ENCODE peak calls at places on chromosomes 3 and 15, in five cellular contexts. X, T, Y, Q and N are unnamed samples.

GRCh38 chr3:18126772-18127171 is 298.4 kb downstream of the SATB1 start:
- DNase-seq in X (no peak), T (no peak), Y (no peak), Q (no peak), N (no peak)

GRCh38 chr3:146165370-146165769 is 4.4 kb upstream of the PLOD2 start:
- DNase-seq in X (no peak), T (no peak), Y (no peak), Q (no peak), N (no peak)

GRCh38 chr3:143771258-143771657 is 77.0 kb downstream of the SLC9A9 start:
- DNase-seq in X (no peak), T (no peak), Y (no peak), Q (no peak), N (no peak)

GRCh38 chr3:175107231-175107630 is 248.1 kb downstream of the NAALADL2 start:
- DNase-seq in X (no peak), T (no peak), Y (no peak), Q (no peak), N (no peak)

GRCh38 chr3:158703566-158703965 is 28.7 kb downstream of the RARRES1 start:
- DNase-seq in X (no peak), T (no peak), Y (no peak), Q (no peak), N (no peak)

GRCh38 chr3:123623346-123623880 is 38.6 kb upstream of the HACD2 start:
- DNase-seq in X (no peak), T (no peak), Y (no peak), Q (no peak), N (no peak)

GRCh38 chr3:73069775-73070444 is 8.5 kb downstream of the EBLN2 start:
- DNase-seq in X (no peak), T (no peak), Y (no peak), Q (no peak), N (no peak)

GRCh38 chr3:4746241-4746958 is 232.8 kb upstream of the BHLHE40 start:
- DNase-seq in X (no peak), T (no peak), Y (no peak), Q (no peak), N (no peak)

GRCh38 chr15:89662893-89663673 is 7.8 kb upstream of the KIF7 start:
- DNase-seq in X (no peak), T (peak; percentile 36), Y (peak; percentile 32), Q (no peak), N (peak; percentile 21)

GRCh38 chr15:67010898-67011619 is 54.3 kb upstream of the SMAD3 start:
- DNase-seq in X (no peak), T (no peak), Y (no peak), Q (no peak), N (no peak)

GRCh38 chr15:56168394-56168793 is 75.3 kb downstream of the RFX7 start:
- DNase-seq in X (no peak), T (no peak), Y (no peak), Q (no peak), N (no peak)

GRCh38 chr15:64653757-64654156 is 121.6 kb downstream of the RBPMS2 start:
- DNase-seq in X (no peak), T (no peak), Y (no peak), Q (no peak), N (no peak)

GRCh38 chr3:12707425-12707824 is 43.5 kb upstream of the RAF1 start:
- DNase-seq in X (no peak), T (no peak), Y (no peak), Q (no peak), N (no peak)

GRCh38 chr3:157544501-157545139 is 41.4 kb upstream of the VEPH1 start:
- DNase-seq in X (no peak), T (no peak), Y (no peak), Q (no peak), N (no peak)

GRCh38 chr15:36598529-36599177 is 19.2 kb downstream of the CDIN1 start:
- DNase-seq in X (no peak), T (no peak), Y (no peak), Q (no peak), N (no peak)

GRCh38 chr3:151379083-151379734 is 5.3 kb downstream of the P2RY12 start:
- DNase-seq in X (no peak), T (no peak), Y (peak; percentile 62), Q (peak; percentile 38), N (no peak)

GRCh38 chr3:179398574-179399249 is 51.2 kb downstream of the MFN1 start:
- DNase-seq in X (no peak), T (no peak), Y (no peak), Q (no peak), N (no peak)

GRCh38 chr15:43187544-43188155 is 2.4 kb downstream of the CCNDBP1 start:
- DNase-seq in X (no peak), T (no peak), Y (no peak), Q (no peak), N (peak; percentile 41)

GRCh38 chr3:167843886-167844285 is 108.4 kb downstream of the SERPINI1 start:
- DNase-seq in X (no peak), T (no peak), Y (no peak), Q (no peak), N (no peak)

GRCh38 chr15:34271493-34271892 is 46.7 kb downstream of the EMC4 start:
- DNase-seq in X (no peak), T (no peak), Y (no peak), Q (no peak), N (no peak)

GRCh38 chr15:85758655-85758978 is 36.1 kb downstream of the KLHL25 start:
- DNase-seq in X (no peak), T (no peak), Y (no peak), Q (no peak), N (no peak)

GRCh38 chr3:100106531-100107155 is 7.7 kb downstream of the FILIP1L start:
- DNase-seq in X (no peak), T (no peak), Y (no peak), Q (no peak), N (peak; percentile 53)

GRCh38 chr3:123610331-123610730 is 25.5 kb upstream of the HACD2 start:
- DNase-seq in X (no peak), T (no peak), Y (no peak), Q (no peak), N (no peak)

GRCh38 chr3:112115161-112115739 is 17.8 kb downstream of the GCSAM start:
- DNase-seq in X (no peak), T (no peak), Y (no peak), Q (peak; percentile 9), N (no peak)

GRCh38 chr3:177781686-177782161 is 584.4 kb upstream of the TBL1XR1 start:
- DNase-seq in X (no peak), T (no peak), Y (no peak), Q (no peak), N (no peak)

GRCh38 chr15:63977102-63977501 is 69.2 kb downstream of the DAPK2 start:
- DNase-seq in X (no peak), T (no peak), Y (no peak), Q (no peak), N (no peak)

GRCh38 chr3:48928679-48929078 is 10.0 kb downstream of the ARIH2 start:
- DNase-seq in X (no peak), T (no peak), Y (no peak), Q (no peak), N (no peak)